ENCODE peak calls at places on chromosome 1, in four cellular contexts. V is K562, Z is SK-N-SH, F is HepG2. O is an unnamed sample.

GRCh38 chr1:229171934-229172333 is 99.0 kb upstream of the RAB4A start:
- DNase-seq in V (no peak), Z (no peak), F (no peak), O (no peak)

GRCh38 chr1:119621714-119622113 is 26.4 kb downstream of the ZNF697 start:
- DNase-seq in V (no peak), Z (no peak), F (no peak), O (no peak)

GRCh38 chr1:210089848-210090247 is 142.7 kb upstream of the SERTAD4 start:
- DNase-seq in V (peak), Z (no peak), F (no peak), O (peak)

GRCh38 chr1:184465489-184466146 is 78.8 kb downstream of the C1orf21 start:
- DNase-seq in V (peak), Z (no peak), F (no peak), O (no peak)

GRCh38 chr1:63004868-63005267 is 220.9 kb downstream of the ATG4C start:
- DNase-seq in V (no peak), Z (peak), F (peak), O (peak)

GRCh38 chr1:18970762-18971161 is 14.3 kb upstream of the IFFO2 start:
- DNase-seq in V (no peak), Z (no peak), F (no peak), O (no peak)

GRCh38 chr1:36520056-36520455 is 37.3 kb upstream of the CSF3R start:
- DNase-seq in V (no peak), Z (no peak), F (no peak), O (no peak)

GRCh38 chr1:226903819-226904710 is 33.6 kb downstream of the PSEN2 start:
- DNase-seq in V (no peak), Z (no peak), F (no peak), O (no peak)

GRCh38 chr1:56578963-56579875 is at the start of gene PLPP3:
- DNase-seq in V (peak), Z (peak), F (peak), O (peak)

GRCh38 chr1:31793586-31794285 is 22.1 kb downstream of the SPOCD1 start:
- DNase-seq in V (no peak), Z (no peak), F (no peak), O (no peak)

GRCh38 chr1:198829948-198830347 is 191.1 kb downstream of the PTPRC start:
- DNase-seq in V (no peak), Z (no peak), F (no peak), O (no peak)

GRCh38 chr1:228272331-228272791 is 64.5 kb downstream of the OBSCN start:
- DNase-seq in V (no peak), Z (peak), F (no peak), O (no peak)

GRCh38 chr1:171142451-171143121 is 42.5 kb upstream of the FMO2 start:
- DNase-seq in V (no peak), Z (no peak), F (no peak), O (no peak)

GRCh38 chr1:97943354-97943753 is 22.5 kb upstream of the DPYD start:
- DNase-seq in V (no peak), Z (peak), F (no peak), O (no peak)

GRCh38 chr1:197868751-197869501 is 33.5 kb upstream of the C1orf53 start:
- DNase-seq in V (peak), Z (peak), F (peak), O (peak)

GRCh38 chr1:20120796-20121195 is 1.5 kb upstream of the PLA2G2D start:
- DNase-seq in V (no peak), Z (no peak), F (no peak), O (no peak)

GRCh38 chr1:231792634-231793033 is 166.0 kb downstream of the DISC1 start:
- DNase-seq in V (no peak), Z (no peak), F (no peak), O (no peak)

GRCh38 chr1:206766251-206766856 is 4.2 kb upstream of the IL19 start:
- DNase-seq in V (peak), Z (no peak), F (peak), O (no peak)

GRCh38 chr1:174884001-174884400 is 115.7 kb upstream of the CACYBP start:
- DNase-seq in V (no peak), Z (no peak), F (no peak), O (no peak)

GRCh38 chr1:89523597-89524368 is 846 bp upstream of the LRRC8B start:
- DNase-seq in V (peak), Z (peak), F (peak), O (peak)

GRCh38 chr1:56389813-56390539 is 189.4 kb downstream of the PLPP3 start:
- DNase-seq in V (no peak), Z (peak), F (no peak), O (no peak)

GRCh38 chr1:228867093-228867950 is 132.0 kb downstream of the RHOU start:
- DNase-seq in V (no peak), Z (peak), F (no peak), O (no peak)

GRCh38 chr1:203557958-203558760 is 64.2 kb downstream of the OPTC start:
- DNase-seq in V (no peak), Z (no peak), F (no peak), O (no peak)

GRCh38 chr1:211236633-211237321 is 22.4 kb upstream of the RCOR3 start:
- DNase-seq in V (no peak), Z (no peak), F (no peak), O (no peak)

GRCh38 chr1:10685851-10686403 is 110.5 kb downstream of the CASZ1 start:
- DNase-seq in V (no peak), Z (no peak), F (peak), O (no peak)

GRCh38 chr1:70034403-70034802 is 171.0 kb downstream of the LRRC40 start:
- DNase-seq in V (peak), Z (peak), F (peak), O (peak)

GRCh38 chr1:223189903-223190724 is 47.1 kb upstream of the TLR5 start:
- DNase-seq in V (no peak), Z (no peak), F (no peak), O (peak)

GRCh38 chr1:203682401-203683383 is 56.1 kb downstream of the ATP2B4 start:
- DNase-seq in V (peak), Z (no peak), F (peak), O (peak)

GRCh38 chr1:174158767-174159252 is 510 bp upstream of the RABGAP1L start:
- DNase-seq in V (no peak), Z (no peak), F (no peak), O (no peak)

GRCh38 chr1:23020731-23021130 is 1.5 kb downstream of the KDM1A start:
- DNase-seq in V (no peak), Z (peak), F (peak), O (no peak)

GRCh38 chr1:35223109-35223630 is 30.2 kb upstream of the SFPQ start:
- DNase-seq in V (no peak), Z (no peak), F (no peak), O (no peak)

GRCh38 chr1:15064217-15064929 is 89.2 kb upstream of the TMEM51 start:
- DNase-seq in V (no peak), Z (no peak), F (no peak), O (no peak)

GRCh38 chr1:247077234-247077633 is 1.4 kb downstream of the ZNF670 start:
- DNase-seq in V (no peak), Z (no peak), F (no peak), O (no peak)

GRCh38 chr1:228989992-228990827 is 254.9 kb downstream of the RHOU start:
- DNase-seq in V (no peak), Z (peak), F (peak), O (no peak)

GRCh38 chr1:158095737-158096335 is 84.9 kb upstream of the CD1D start:
- DNase-seq in V (peak), Z (peak), F (no peak), O (no peak)

GRCh38 chr1:79716481-79716880 is 710.0 kb upstream of the ADGRL4 start:
- DNase-seq in V (no peak), Z (no peak), F (no peak), O (peak)

GRCh38 chr1:228978486-228979324 is 243.4 kb downstream of the RHOU start:
- DNase-seq in V (no peak), Z (peak), F (no peak), O (no peak)

GRCh38 chr1:165411396-165411795 is 33.5 kb downstream of the RXRG start:
- DNase-seq in V (no peak), Z (no peak), F (no peak), O (no peak)

GRCh38 chr1:22877112-22877915 is 95.4 kb downstream of the LACTBL1 start:
- DNase-seq in V (no peak), Z (no peak), F (no peak), O (no peak)

GRCh38 chr1:182062223-182062622 is 711 bp upstream of the ZNF648 start:
- DNase-seq in V (no peak), Z (no peak), F (no peak), O (no peak)

GRCh38 chr1:182059936-182060335 is 1.6 kb downstream of the ZNF648 start:
- DNase-seq in V (no peak), Z (no peak), F (no peak), O (no peak)

GRCh38 chr1:182061597-182061996 is at the start of gene ZNF648:
- DNase-seq in V (no peak), Z (no peak), F (no peak), O (no peak)

GRCh38 chr1:182064611-182065010 is 3.1 kb upstream of the ZNF648 start:
- DNase-seq in V (no peak), Z (no peak), F (no peak), O (no peak)

GRCh38 chr1:182060877-182061276 is 635 bp downstream of the ZNF648 start:
- DNase-seq in V (no peak), Z (no peak), F (no peak), O (no peak)
- TF ChIP-seq ELF1 in V (no peak), Z (no peak), F (no peak), O (no peak)

GRCh38 chr1:3702528-3702927 is 49.7 kb upstream of the CCDC27 start:
- DNase-seq in V (no peak), Z (no peak), F (no peak), O (no peak)
- TF ChIP-seq ELF1 in V (no peak), Z (no peak), F (no peak), O (no peak)

GRCh38 chr1:181128592-181129497 is 40.3 kb downstream of the IER5 start:
- DNase-seq in V (peak), Z (peak), F (no peak), O (no peak)
- TF ChIP-seq ELF1 in V (no peak), Z (no peak), F (no peak), O (no peak)

DNA sequence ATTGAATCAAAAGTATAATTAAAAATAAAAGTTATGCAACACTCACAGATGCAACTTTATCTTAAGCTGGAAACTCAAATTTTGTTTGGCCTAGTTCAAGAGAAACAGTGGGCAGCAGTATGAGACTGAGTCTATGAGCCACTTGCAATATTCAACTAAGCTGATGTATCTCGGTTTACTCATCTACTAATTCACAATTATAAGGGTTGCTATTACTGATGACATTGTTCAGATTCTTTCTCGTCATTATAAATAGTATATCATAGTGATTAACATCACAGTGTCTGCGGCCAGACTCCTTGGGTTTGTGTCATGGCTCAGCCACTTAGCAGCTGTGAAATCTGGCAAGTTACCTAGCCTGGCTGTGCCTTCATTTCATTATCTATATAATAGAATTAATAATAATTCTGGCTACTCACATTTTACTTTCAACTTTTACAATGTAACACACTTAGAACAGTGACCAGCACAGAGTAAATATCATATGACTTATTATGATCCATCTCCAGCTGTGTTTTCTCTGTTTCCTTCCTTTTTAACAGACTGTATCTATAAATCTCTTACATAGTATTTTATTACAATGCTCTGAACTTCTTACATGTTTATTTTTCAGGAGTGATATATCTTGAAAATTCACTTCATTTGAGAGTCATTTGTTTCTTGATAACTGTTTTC is 194.3 kb upstream of the RGS18 start:
- DNase-seq in V (no peak), Z (no peak), F (no peak), O (no peak)
- TF ChIP-seq ELF1 in V (no peak), Z (no peak), F (no peak), O (no peak)

GRCh38 chr1:220369511-220369910 is 97.3 kb upstream of the RAB3GAP2 start:
- DNase-seq in V (no peak), Z (no peak), F (no peak), O (no peak)

GRCh38 chr1:220372451-220372850 is 100.2 kb upstream of the RAB3GAP2 start:
- DNase-seq in V (no peak), Z (no peak), F (no peak), O (no peak)

GRCh38 chr1:220368352-220369265 is 96.4 kb upstream of the RAB3GAP2 start:
- DNase-seq in V (no peak), Z (no peak), F (no peak), O (no peak)

GRCh38 chr1:220371324-220371723 is 99.1 kb upstream of the RAB3GAP2 start:
- DNase-seq in V (peak), Z (no peak), F (no peak), O (peak)

DNA sequence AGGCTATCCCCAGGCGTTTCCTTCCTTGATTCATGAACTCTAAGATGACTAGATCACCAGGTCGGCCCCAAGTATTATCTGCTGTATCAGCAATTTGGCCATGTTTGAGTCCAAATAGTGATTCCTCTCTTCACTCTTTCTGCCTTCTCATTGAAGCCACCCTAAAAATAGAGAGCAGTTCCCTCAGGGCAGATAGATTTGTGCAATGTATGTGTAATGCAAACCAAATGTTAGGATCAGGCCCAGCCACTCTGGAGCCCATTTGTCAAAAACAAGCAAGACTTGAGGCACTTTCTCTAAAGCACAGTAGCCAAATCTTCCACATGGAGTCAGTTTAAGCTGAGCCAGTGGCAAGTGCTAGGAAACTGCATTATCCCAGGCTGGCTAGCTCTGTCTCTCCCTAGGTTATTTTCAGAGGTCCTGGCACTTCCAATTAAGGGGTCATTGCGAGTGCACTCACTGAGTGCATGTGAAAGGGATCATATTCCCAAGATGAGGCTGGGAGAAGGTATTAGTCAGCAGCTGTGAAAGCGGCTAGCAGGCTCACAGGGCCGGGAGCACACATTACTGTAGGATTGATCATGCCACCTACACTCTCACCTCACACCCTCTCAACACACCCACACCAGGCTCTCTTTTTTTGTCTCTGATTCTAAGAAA is 97.9 kb upstream of the RAB3GAP2 start:
- DNase-seq in V (no peak), Z (peak), F (no peak), O (peak)
- TF ChIP-seq ELF1 in V (no peak), Z (no peak), F (no peak), O (no peak)

GRCh38 chr1:155001438-155001687 is 1.2 kb upstream of the ZBTB7B start:
- DNase-seq in V (no peak), Z (no peak), F (no peak), O (no peak)

GRCh38 chr1:155003766-155004351 is 1.3 kb downstream of the ZBTB7B start:
- DNase-seq in V (peak), Z (peak), F (peak), O (no peak)

GRCh38 chr1:155003227-155003765 is 694 bp downstream of the ZBTB7B start:
- DNase-seq in V (peak), Z (peak), F (no peak), O (no peak)

GRCh38 chr1:155001688-155002474 is 721 bp upstream of the ZBTB7B start:
- DNase-seq in V (peak), Z (peak), F (peak), O (peak)

DNA sequence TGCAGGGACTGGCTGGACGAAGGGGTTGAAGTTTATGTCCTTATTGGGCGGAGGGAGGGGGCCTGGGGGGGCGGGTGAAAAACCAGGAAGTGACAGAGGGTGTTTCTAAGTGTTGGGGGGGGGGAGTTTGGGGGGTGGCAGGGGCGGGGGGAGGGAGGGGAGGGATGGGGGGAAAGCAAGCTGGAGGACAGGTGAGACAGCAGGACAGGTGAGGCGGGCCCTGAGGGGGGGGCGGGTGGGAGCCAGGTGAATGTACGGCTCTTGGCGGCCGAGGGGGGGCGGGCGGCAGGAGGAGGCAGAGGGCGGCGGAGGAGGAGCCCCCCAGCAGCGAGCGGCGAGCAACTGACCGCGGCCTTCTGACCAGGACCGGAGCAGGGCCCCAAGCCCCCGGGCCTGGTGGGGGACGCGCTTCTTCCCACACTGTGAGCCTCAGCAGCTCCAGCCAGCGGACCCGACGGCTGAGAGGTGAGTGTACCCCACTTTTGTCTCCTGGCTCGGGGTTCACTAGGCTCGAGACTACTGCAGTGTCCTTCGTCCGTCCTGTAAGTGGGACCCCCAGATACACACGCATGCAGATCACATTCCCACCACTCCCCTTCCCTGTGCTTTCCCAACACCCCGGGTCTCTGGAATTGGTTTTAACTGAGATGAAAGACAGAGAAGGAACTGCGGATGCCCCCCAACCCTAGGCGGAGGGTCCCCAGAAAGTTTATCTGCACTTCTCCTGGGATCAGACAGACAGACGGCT is at the start of gene ZBTB7B:
- DNase-seq in V (peak), Z (no peak), F (no peak), O (no peak)
- TF ChIP-seq ELF1 in V (peak), Z (no peak), F (no peak), O (no peak)

GRCh38 chr1:25699501-25700089 is 83.0 kb downstream of the MAN1C1 start:
- DNase-seq in V (no peak), Z (peak), F (no peak), O (no peak)
- TF ChIP-seq ELF1 in V (no peak), Z (no peak), F (no peak), O (no peak)

O was measured in HCT116.